ENCODE peak calls at places on chromosomes 3 and 15, in six cellular contexts. E is right atrium auricular region, F is ureter, M is AG08396, R is T-helper 1 cell, X is NCI-H510A treated with DMSO at 0.1 percent for 48 hours. B is an unnamed sample.

GRCh38 chr3:111971533-111971932 is 7.3 kb upstream of the ABHD10 start:
- DNase-seq in E (no peak), F (no peak), M (no peak), R (no peak), X (peak; percentile 50), B (no peak)

GRCh38 chr3:32414527-32415202 is 23.0 kb downstream of the CMTM7 start:
- DNase-seq in E (no peak), F (no peak), M (no peak), R (no peak), X (no peak), B (no peak)

GRCh38 chr3:161851941-161852566 is 355.4 kb downstream of the OTOL1 start:
- DNase-seq in E (no peak), F (peak; percentile 48), M (peak; percentile 16), R (no peak), X (peak; percentile 7), B (peak; percentile 62)

GRCh38 chr15:73989001-73989798 is 2.9 kb downstream of the STOML1 start:
- DNase-seq in E (no peak), F (no peak), M (peak; percentile 78), R (no peak), X (no peak), B (no peak)

GRCh38 chr15:41334293-41335120 is 1.8 kb downstream of the NUSAP1 start:
- DNase-seq in E (no peak), F (no peak), M (no peak), R (no peak), X (no peak), B (no peak)

GRCh38 chr15:40937762-40938529 is 8.8 kb downstream of the DLL4 start:
- DNase-seq in E (no peak), F (no peak), M (peak; percentile 61), R (no peak), X (no peak), B (peak; percentile 70)

GRCh38 chr3:8593022-8593817 is 51.4 kb downstream of the SSUH2 start:
- DNase-seq in E (no peak), F (no peak), M (no peak), R (no peak), X (no peak), B (peak; percentile 21)

GRCh38 chr3:146781606-146782005 is 176.5 kb upstream of the PLSCR5 start:
- DNase-seq in E (no peak), F (no peak), M (peak; percentile 14), R (no peak), X (no peak), B (no peak)

GRCh38 chr3:132071043-132071442 is 36.2 kb upstream of the CPNE4 start:
- DNase-seq in E (no peak), F (no peak), M (no peak), R (no peak), X (peak; percentile 31), B (no peak)

GRCh38 chr3:10962481-10963036 is 30.0 kb upstream of the SLC6A1 start:
- DNase-seq in E (no peak), F (no peak), M (no peak), R (no peak), X (peak; percentile 0), B (no peak)

GRCh38 chr15:83248151-83248851 is 36.2 kb downstream of the BNC1 start:
- DNase-seq in E (no peak), F (no peak), M (peak; percentile 36), R (no peak), X (peak; percentile 47), B (no peak)

GRCh38 chr3:50303038-50303815 is at the start of gene HYAL1:
- DNase-seq in E (peak; percentile 90), F (no peak), M (no peak), R (no peak), X (no peak), B (peak; percentile 97)

GRCh38 chr15:33068531-33068990 is 126.0 kb downstream of the FMN1 start:
- DNase-seq in E (no peak), F (peak; percentile 73), M (peak; percentile 32), R (no peak), X (peak; percentile 47), B (peak; percentile 45)

GRCh38 chr3:172836390-172836997 is 86.0 kb downstream of the ECT2 start:
- DNase-seq in E (no peak), F (no peak), M (no peak), R (no peak), X (peak; percentile 41), B (no peak)

GRCh38 chr3:95627293-95627692 is 1187.1 kb upstream of the EPHA6 start:
- DNase-seq in E (no peak), F (no peak), M (no peak), R (no peak), X (no peak), B (no peak)

GRCh38 chr3:93855406-93855805 is 118.3 kb downstream of the PROS1 start:
- DNase-seq in E (no peak), F (no peak), M (no peak), R (no peak), X (no peak), B (no peak)

GRCh38 chr3:58066842-58067241 is 58.6 kb downstream of the FLNB start:
- DNase-seq in E (no peak), F (no peak), M (peak; percentile 46), R (no peak), X (no peak), B (no peak)

GRCh38 chr3:134803051-134803505 is 8.0 kb downstream of the EPHB1 start:
- DNase-seq in E (no peak), F (no peak), M (no peak), R (no peak), X (no peak), B (peak; percentile 15)

GRCh38 chr3:38990621-38991020 is 61.1 kb downstream of the SCN11A start:
- DNase-seq in E (no peak), F (no peak), M (no peak), R (no peak), X (no peak), B (no peak)

GRCh38 chr15:99437315-99438221 is 128.2 kb upstream of the MEF2A start:
- DNase-seq in E (peak; percentile 61), F (no peak), M (no peak), R (no peak), X (no peak), B (peak; percentile 30)

GRCh38 chr3:116135462-116135861 is 309.8 kb downstream of the LSAMP start:
- DNase-seq in E (peak; percentile 67), F (no peak), M (peak; percentile 28), R (no peak), X (no peak), B (no peak)

GRCh38 chr3:55675478-55675877 is 188.4 kb upstream of the WNT5A start:
- DNase-seq in E (no peak), F (no peak), M (no peak), R (no peak), X (no peak), B (no peak)

GRCh38 chr3:129068291-129068886 is 7.8 kb downstream of the GP9 start:
- DNase-seq in E (no peak), F (no peak), M (no peak), R (no peak), X (no peak), B (no peak)

GRCh38 chr15:99447497-99448371 is 118.0 kb upstream of the MEF2A start:
- DNase-seq in E (peak; percentile 57), F (peak; percentile 33), M (no peak), R (no peak), X (no peak), B (peak; percentile 39)

GRCh38 chr3:29513236-29513635 is 232.4 kb downstream of the RBMS3 start:
- DNase-seq in E (no peak), F (no peak), M (no peak), R (no peak), X (no peak), B (no peak)

GRCh38 chr15:75573001-75573400 is 6.1 kb downstream of the PTPN9 start:
- DNase-seq in E (no peak), F (no peak), M (peak; percentile 24), R (no peak), X (no peak), B (no peak)

GRCh38 chr15:28944286-28944685 is 58.5 kb downstream of the APBA2 start:
- DNase-seq in E (no peak), F (no peak), M (no peak), R (no peak), X (no peak), B (no peak)

GRCh38 chr3:107013606-107014005 is 363.6 kb upstream of the CCDC54 start:
- DNase-seq in E (no peak), F (no peak), M (no peak), R (no peak), X (no peak), B (no peak)

GRCh38 chr3:134904796-134905646 is 110.0 kb downstream of the EPHB1 start:
- DNase-seq in E (no peak), F (no peak), M (no peak), R (no peak), X (no peak), B (no peak)

GRCh38 chr15:27820232-27820631 is 278.9 kb downstream of the OCA2 start:
- DNase-seq in E (no peak), F (no peak), M (no peak), R (no peak), X (no peak), B (no peak)

GRCh38 chr3:30169459-30169858 is 436.9 kb upstream of the TGFBR2 start:
- DNase-seq in E (no peak), F (no peak), M (no peak), R (no peak), X (no peak), B (no peak)